ENCODE peak calls at places on chromosomes 4 and X, in five cellular contexts. One of them, this sample, is unnamed.

GRCh38 chr4:2042207-2042946 is 16.8 kb upstream of the NAT8L start:
- DNase-seq in activated naive CD8-positive, alpha-beta T cell treated with anti-CD3 and anti-CD28 coated beads, Interleukin-2, amount 50 U/mL, for 24 hours: peak
- DNase-seq in fibroblast of gingiva: no peak
- DNase-seq in GM19239: no peak
- DNase-seq in effector memory CD4-positive, alpha-beta T cell: no peak
- DNase-seq in this sample: peak

GRCh38 chrX:44344194-44344593 is 722 bp upstream of the EFHC2 start:
- DNase-seq in activated naive CD8-positive, alpha-beta T cell treated with anti-CD3 and anti-CD28 coated beads, Interleukin-2, amount 50 U/mL, for 24 hours: peak
- DNase-seq in fibroblast of gingiva: no peak
- DNase-seq in GM19239: no peak
- DNase-seq in effector memory CD4-positive, alpha-beta T cell: peak
- DNase-seq in this sample: peak

GRCh38 chr4:176238157-176238608 is 30.8 kb downstream of the ASB5 start:
- DNase-seq in activated naive CD8-positive, alpha-beta T cell treated with anti-CD3 and anti-CD28 coated beads, Interleukin-2, amount 50 U/mL, for 24 hours: no peak
- DNase-seq in fibroblast of gingiva: peak
- DNase-seq in GM19239: no peak
- DNase-seq in effector memory CD4-positive, alpha-beta T cell: no peak
- DNase-seq in this sample: no peak

GRCh38 chrX:125293792-125294780 is 25.6 kb upstream of the TEX13C start:
- DNase-seq in activated naive CD8-positive, alpha-beta T cell treated with anti-CD3 and anti-CD28 coated beads, Interleukin-2, amount 50 U/mL, for 24 hours: no peak
- DNase-seq in fibroblast of gingiva: no peak
- DNase-seq in GM19239: no peak
- DNase-seq in effector memory CD4-positive, alpha-beta T cell: no peak
- DNase-seq in this sample: no peak

GRCh38 chrX:40459576-40460158 is 121.1 kb upstream of the ATP6AP2 start:
- DNase-seq in activated naive CD8-positive, alpha-beta T cell treated with anti-CD3 and anti-CD28 coated beads, Interleukin-2, amount 50 U/mL, for 24 hours: no peak
- DNase-seq in fibroblast of gingiva: no peak
- DNase-seq in GM19239: no peak
- DNase-seq in effector memory CD4-positive, alpha-beta T cell: no peak
- DNase-seq in this sample: no peak

GRCh38 chr4:8386731-8387130 is 53.8 kb downstream of the ACOX3 start:
- DNase-seq in activated naive CD8-positive, alpha-beta T cell treated with anti-CD3 and anti-CD28 coated beads, Interleukin-2, amount 50 U/mL, for 24 hours: no peak
- DNase-seq in fibroblast of gingiva: no peak
- DNase-seq in GM19239: no peak
- DNase-seq in effector memory CD4-positive, alpha-beta T cell: no peak
- DNase-seq in this sample: no peak

GRCh38 chr4:11218692-11219091 is 210.0 kb downstream of the HS3ST1 start:
- DNase-seq in activated naive CD8-positive, alpha-beta T cell treated with anti-CD3 and anti-CD28 coated beads, Interleukin-2, amount 50 U/mL, for 24 hours: no peak
- DNase-seq in fibroblast of gingiva: no peak
- DNase-seq in GM19239: no peak
- DNase-seq in effector memory CD4-positive, alpha-beta T cell: no peak
- DNase-seq in this sample: no peak

GRCh38 chr4:160142579-160142978 is 1039.7 kb downstream of the RAPGEF2 start:
- DNase-seq in activated naive CD8-positive, alpha-beta T cell treated with anti-CD3 and anti-CD28 coated beads, Interleukin-2, amount 50 U/mL, for 24 hours: no peak
- DNase-seq in fibroblast of gingiva: no peak
- DNase-seq in GM19239: no peak
- DNase-seq in effector memory CD4-positive, alpha-beta T cell: no peak
- DNase-seq in this sample: no peak

GRCh38 chr4:85708468-85708867 is 233.5 kb downstream of the ARHGAP24 start:
- DNase-seq in activated naive CD8-positive, alpha-beta T cell treated with anti-CD3 and anti-CD28 coated beads, Interleukin-2, amount 50 U/mL, for 24 hours: no peak
- DNase-seq in fibroblast of gingiva: no peak
- DNase-seq in GM19239: no peak
- DNase-seq in effector memory CD4-positive, alpha-beta T cell: no peak
- DNase-seq in this sample: no peak

GRCh38 chr4:40251366-40251765 is 54.5 kb downstream of the RHOH start:
- DNase-seq in activated naive CD8-positive, alpha-beta T cell treated with anti-CD3 and anti-CD28 coated beads, Interleukin-2, amount 50 U/mL, for 24 hours: no peak
- DNase-seq in fibroblast of gingiva: no peak
- DNase-seq in GM19239: no peak
- DNase-seq in effector memory CD4-positive, alpha-beta T cell: no peak
- DNase-seq in this sample: no peak

GRCh38 chr4:169582706-169583105 is 29.7 kb downstream of the NEK1 start:
- DNase-seq in activated naive CD8-positive, alpha-beta T cell treated with anti-CD3 and anti-CD28 coated beads, Interleukin-2, amount 50 U/mL, for 24 hours: no peak
- DNase-seq in fibroblast of gingiva: peak
- DNase-seq in GM19239: no peak
- DNase-seq in effector memory CD4-positive, alpha-beta T cell: no peak
- DNase-seq in this sample: no peak

GRCh38 chr4:41844327-41844726 is 90.9 kb upstream of the TMEM33 start:
- DNase-seq in activated naive CD8-positive, alpha-beta T cell treated with anti-CD3 and anti-CD28 coated beads, Interleukin-2, amount 50 U/mL, for 24 hours: no peak
- DNase-seq in fibroblast of gingiva: no peak
- DNase-seq in GM19239: no peak
- DNase-seq in effector memory CD4-positive, alpha-beta T cell: no peak
- DNase-seq in this sample: no peak

GRCh38 chr4:152939655-152940054 is 3.5 kb downstream of the FHDC1 start:
- DNase-seq in activated naive CD8-positive, alpha-beta T cell treated with anti-CD3 and anti-CD28 coated beads, Interleukin-2, amount 50 U/mL, for 24 hours: no peak
- DNase-seq in fibroblast of gingiva: no peak
- DNase-seq in GM19239: no peak
- DNase-seq in effector memory CD4-positive, alpha-beta T cell: no peak
- DNase-seq in this sample: no peak

GRCh38 chr4:99587302-99587701 is 12.7 kb downstream of the MTTP start:
- DNase-seq in activated naive CD8-positive, alpha-beta T cell treated with anti-CD3 and anti-CD28 coated beads, Interleukin-2, amount 50 U/mL, for 24 hours: no peak
- DNase-seq in fibroblast of gingiva: no peak
- DNase-seq in GM19239: no peak
- DNase-seq in effector memory CD4-positive, alpha-beta T cell: no peak
- DNase-seq in this sample: no peak

GRCh38 chr4:152606800-152607577 is 71.1 kb upstream of the FBXW7 start:
- DNase-seq in activated naive CD8-positive, alpha-beta T cell treated with anti-CD3 and anti-CD28 coated beads, Interleukin-2, amount 50 U/mL, for 24 hours: no peak
- DNase-seq in fibroblast of gingiva: no peak
- DNase-seq in GM19239: no peak
- DNase-seq in effector memory CD4-positive, alpha-beta T cell: no peak
- DNase-seq in this sample: no peak